ENCODE peak calls at places on chromosomes 11 and 22, in seven cellular contexts. One of them, this sample, is unnamed.

GRCh38 chr22:19854778-19855503 is at the start of the genes GNB1L and RTL10:
- DNase-seq in non-pigmented ciliary epithelial cell: peak
- DNase-seq in GM04504: peak
- DNase-seq in foreskin fibroblast: peak
- DNase-seq in NCI-H510A treated with DMSO at 0.1 percent for 48 hours: peak
- DNase-seq in left colon: peak
- DNase-seq in WTC11: peak
- DNase-seq in this sample: peak

GRCh38 chr11:13140028-13140870 is 131.1 kb downstream of the RASSF10 start:
- DNase-seq in WTC11: no peak
- DNase-seq in foreskin fibroblast: peak
- DNase-seq in left colon: peak
- DNase-seq in GM04504: no peak
- DNase-seq in NCI-H510A treated with DMSO at 0.1 percent for 48 hours: peak
- DNase-seq in non-pigmented ciliary epithelial cell: no peak
- DNase-seq in this sample: no peak

GRCh38 chr11:66985508-66986177 is 10.5 kb downstream of the C11orf86 start:
- DNase-seq in NCI-H510A treated with DMSO at 0.1 percent for 48 hours: no peak
- DNase-seq in left colon: no peak
- DNase-seq in non-pigmented ciliary epithelial cell: no peak
- DNase-seq in WTC11: no peak
- DNase-seq in foreskin fibroblast: no peak
- DNase-seq in GM04504: no peak
- DNase-seq in this sample: no peak

GRCh38 chr11:69454018-69454417 is 27.4 kb upstream of the LINC01488 start:
- DNase-seq in left colon: no peak
- DNase-seq in WTC11: no peak
- DNase-seq in non-pigmented ciliary epithelial cell: no peak
- DNase-seq in GM04504: no peak
- DNase-seq in foreskin fibroblast: no peak
- DNase-seq in NCI-H510A treated with DMSO at 0.1 percent for 48 hours: no peak
- DNase-seq in this sample: no peak

GRCh38 chr11:75323609-75324008 is 27.9 kb downstream of the ARRB1 start:
- DNase-seq in GM04504: no peak
- DNase-seq in NCI-H510A treated with DMSO at 0.1 percent for 48 hours: peak
- DNase-seq in WTC11: no peak
- DNase-seq in foreskin fibroblast: no peak
- DNase-seq in non-pigmented ciliary epithelial cell: no peak
- DNase-seq in left colon: peak
- DNase-seq in this sample: no peak

GRCh38 chr11:105609341-105609781 is 512 bp upstream of the GRIA4 start:
- DNase-seq in NCI-H510A treated with DMSO at 0.1 percent for 48 hours: peak
- DNase-seq in foreskin fibroblast: peak
- DNase-seq in GM04504: no peak
- DNase-seq in WTC11: peak
- DNase-seq in left colon: no peak
- DNase-seq in non-pigmented ciliary epithelial cell: no peak
- DNase-seq in this sample: no peak

GRCh38 chr11:69595805-69596665 is 44.9 kb upstream of the CCND1 start:
- DNase-seq in NCI-H510A treated with DMSO at 0.1 percent for 48 hours: no peak
- DNase-seq in GM04504: no peak
- DNase-seq in left colon: no peak
- DNase-seq in WTC11: no peak
- DNase-seq in non-pigmented ciliary epithelial cell: no peak
- DNase-seq in foreskin fibroblast: no peak
- DNase-seq in this sample: no peak

GRCh38 chr11:34358258-34358665 is 452 bp upstream of the ABTB2 start:
- DNase-seq in left colon: peak
- DNase-seq in NCI-H510A treated with DMSO at 0.1 percent for 48 hours: peak
- DNase-seq in non-pigmented ciliary epithelial cell: no peak
- DNase-seq in WTC11: peak
- DNase-seq in foreskin fibroblast: peak
- DNase-seq in GM04504: no peak
- DNase-seq in this sample: no peak

GRCh38 chr22:48882636-48883200 is 945.0 kb downstream of the BRD1 start:
- DNase-seq in NCI-H510A treated with DMSO at 0.1 percent for 48 hours: no peak
- DNase-seq in left colon: no peak
- DNase-seq in foreskin fibroblast: no peak
- DNase-seq in GM04504: no peak
- DNase-seq in non-pigmented ciliary epithelial cell: no peak
- DNase-seq in WTC11: no peak
- DNase-seq in this sample: no peak

GRCh38 chr11:44858796-44859527 is 91.7 kb downstream of the TP53I11 start:
- DNase-seq in WTC11: peak
- DNase-seq in left colon: no peak
- DNase-seq in GM04504: no peak
- DNase-seq in non-pigmented ciliary epithelial cell: no peak
- DNase-seq in NCI-H510A treated with DMSO at 0.1 percent for 48 hours: no peak
- DNase-seq in foreskin fibroblast: no peak
- DNase-seq in this sample: no peak

GRCh38 chr22:35604671-35605457 is 12.3 kb downstream of the MB start:
- DNase-seq in left colon: no peak
- DNase-seq in foreskin fibroblast: no peak
- DNase-seq in WTC11: no peak
- DNase-seq in NCI-H510A treated with DMSO at 0.1 percent for 48 hours: no peak
- DNase-seq in non-pigmented ciliary epithelial cell: no peak
- DNase-seq in GM04504: no peak
- DNase-seq in this sample: no peak

GRCh38 chr22:45777046-45777851 is 105.6 kb downstream of the ATXN10 start:
- DNase-seq in WTC11: no peak
- DNase-seq in foreskin fibroblast: peak
- DNase-seq in GM04504: no peak
- DNase-seq in NCI-H510A treated with DMSO at 0.1 percent for 48 hours: no peak
- DNase-seq in left colon: no peak
- DNase-seq in non-pigmented ciliary epithelial cell: peak
- DNase-seq in this sample: no peak

GRCh38 chr11:3905080-3905953 is 49.9 kb downstream of the STIM1 start:
- DNase-seq in GM04504: peak
- DNase-seq in foreskin fibroblast: peak
- DNase-seq in left colon: no peak
- DNase-seq in WTC11: no peak
- DNase-seq in NCI-H510A treated with DMSO at 0.1 percent for 48 hours: no peak
- DNase-seq in non-pigmented ciliary epithelial cell: peak
- DNase-seq in this sample: peak

GRCh38 chr11:22304337-22304961 is 33.7 kb upstream of the SLC17A6 start:
- DNase-seq in left colon: no peak
- DNase-seq in NCI-H510A treated with DMSO at 0.1 percent for 48 hours: peak
- DNase-seq in WTC11: no peak
- DNase-seq in non-pigmented ciliary epithelial cell: peak
- DNase-seq in foreskin fibroblast: peak
- DNase-seq in GM04504: no peak
- DNase-seq in this sample: no peak

GRCh38 chr22:50061824-50062355 is 3.8 kb upstream of the TTLL8 start:
- DNase-seq in left colon: no peak
- DNase-seq in NCI-H510A treated with DMSO at 0.1 percent for 48 hours: no peak
- DNase-seq in foreskin fibroblast: no peak
- DNase-seq in WTC11: no peak
- DNase-seq in non-pigmented ciliary epithelial cell: no peak
- DNase-seq in GM04504: no peak
- DNase-seq in this sample: no peak

GRCh38 chr11:35088676-35089075 is 50.3 kb upstream of the CD44 start:
- DNase-seq in left colon: no peak
- DNase-seq in foreskin fibroblast: peak
- DNase-seq in GM04504: no peak
- DNase-seq in non-pigmented ciliary epithelial cell: no peak
- DNase-seq in NCI-H510A treated with DMSO at 0.1 percent for 48 hours: no peak
- DNase-seq in WTC11: no peak
- DNase-seq in this sample: no peak

GRCh38 chr11:22037505-22037904 is 155.4 kb upstream of the ANO5 start:
- DNase-seq in NCI-H510A treated with DMSO at 0.1 percent for 48 hours: no peak
- DNase-seq in GM04504: no peak
- DNase-seq in left colon: no peak
- DNase-seq in non-pigmented ciliary epithelial cell: no peak
- DNase-seq in foreskin fibroblast: no peak
- DNase-seq in WTC11: peak
- DNase-seq in this sample: no peak

GRCh38 chr11:11215944-11216343 is 137.1 kb downstream of the CSNK2A3 start:
- DNase-seq in WTC11: no peak
- DNase-seq in GM04504: no peak
- DNase-seq in NCI-H510A treated with DMSO at 0.1 percent for 48 hours: peak
- DNase-seq in left colon: no peak
- DNase-seq in foreskin fibroblast: no peak
- DNase-seq in non-pigmented ciliary epithelial cell: no peak
- DNase-seq in this sample: no peak

GRCh38 chr11:106695506-106695905 is 322.8 kb downstream of the GUCY1A2 start:
- DNase-seq in left colon: no peak
- DNase-seq in foreskin fibroblast: peak
- DNase-seq in non-pigmented ciliary epithelial cell: peak
- DNase-seq in WTC11: no peak
- DNase-seq in GM04504: no peak
- DNase-seq in NCI-H510A treated with DMSO at 0.1 percent for 48 hours: no peak
- DNase-seq in this sample: peak

GRCh38 chr11:110409174-110409573 is 20.6 kb upstream of the FDX1 start:
- DNase-seq in non-pigmented ciliary epithelial cell: no peak
- DNase-seq in NCI-H510A treated with DMSO at 0.1 percent for 48 hours: no peak
- DNase-seq in WTC11: no peak
- DNase-seq in left colon: no peak
- DNase-seq in foreskin fibroblast: peak
- DNase-seq in GM04504: no peak
- DNase-seq in this sample: peak

GRCh38 chr11:40387240-40387980 is 1072.0 kb downstream of the LRRC4C start:
- DNase-seq in GM04504: no peak
- DNase-seq in WTC11: no peak
- DNase-seq in foreskin fibroblast: no peak
- DNase-seq in non-pigmented ciliary epithelial cell: no peak
- DNase-seq in left colon: no peak
- DNase-seq in NCI-H510A treated with DMSO at 0.1 percent for 48 hours: no peak
- DNase-seq in this sample: no peak

GRCh38 chr11:127816959-127817358 is 770.4 kb downstream of the ETS1 start:
- DNase-seq in non-pigmented ciliary epithelial cell: no peak
- DNase-seq in GM04504: no peak
- DNase-seq in NCI-H510A treated with DMSO at 0.1 percent for 48 hours: no peak
- DNase-seq in foreskin fibroblast: no peak
- DNase-seq in WTC11: no peak
- DNase-seq in left colon: no peak
- DNase-seq in this sample: no peak